ENCODE peak calls at places on chromosomes 7 and 10, in four cellular contexts. V, S, B and H are unnamed samples.

GRCh38 chr7:14095233-14095950 is 105.9 kb upstream of the ETV1 start:
- DNase-seq in V (no peak), S (no peak), B (no peak), H (peak)

GRCh38 chr7:114663502-114663901 is 248.9 kb downstream of the FOXP2 start:
- DNase-seq in V (no peak), S (peak), B (peak), H (no peak)

GRCh38 chr10:124898493-124898892 is 43.4 kb upstream of the ZRANB1 start:
- DNase-seq in V (no peak), S (no peak), B (peak), H (no peak)

GRCh38 chr7:52911795-52912194 is 123.6 kb upstream of the POM121L12 start:
- DNase-seq in V (no peak), S (no peak), B (no peak), H (no peak)

GRCh38 chr7:26040085-26040484 is 111.9 kb upstream of the NFE2L3 start:
- DNase-seq in V (no peak), S (no peak), B (no peak), H (no peak)

GRCh38 chr7:3884543-3884942 is 583.5 kb downstream of the SDK1 start:
- DNase-seq in V (no peak), S (no peak), B (no peak), H (no peak)

GRCh38 chr10:88032566-88032965 is 169.1 kb downstream of the PTEN start:
- DNase-seq in V (no peak), S (no peak), B (no peak), H (no peak)

GRCh38 chr7:45721949-45722598 is 147.9 kb downstream of the ADCY1 start:
- DNase-seq in V (peak), S (no peak), B (no peak), H (no peak)

GRCh38 chr7:149334930-149335329 is 72.9 kb downstream of the ZNF783 start:
- DNase-seq in V (no peak), S (no peak), B (no peak), H (no peak)

GRCh38 chr10:124917939-124918830 is 23.7 kb upstream of the ZRANB1 start:
- DNase-seq in V (no peak), S (no peak), B (no peak), H (no peak)

GRCh38 chr7:139680676-139681462 is 96.9 kb downstream of the HIPK2 start:
- DNase-seq in V (peak), S (peak), B (no peak), H (peak)

GRCh38 chr7:41699532-41699931 is 3.4 kb downstream of the INHBA start:
- DNase-seq in V (no peak), S (no peak), B (no peak), H (no peak)

DNA sequence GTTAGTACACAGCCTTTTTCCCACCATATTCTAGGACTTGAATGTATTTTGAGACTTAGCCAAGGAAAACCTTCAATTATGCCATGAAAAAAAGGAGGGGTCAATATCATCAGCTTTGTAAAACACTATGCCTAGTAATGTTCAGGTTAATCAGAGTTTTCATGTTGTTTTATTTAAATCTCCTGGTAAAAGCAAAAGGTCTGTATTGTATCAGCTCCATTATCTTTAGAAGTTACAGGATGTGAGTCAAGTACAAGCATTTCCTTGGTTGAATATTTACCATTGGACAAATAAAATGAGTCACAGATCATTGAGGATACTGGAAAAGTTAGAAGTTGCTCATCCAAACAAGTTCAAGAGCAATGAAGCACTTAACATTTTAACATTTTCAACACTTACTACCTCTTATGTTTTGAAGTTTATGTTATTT is 89.9 kb upstream of the CAPZA2 start:
- DNase-seq in V (no peak), S (peak), B (peak), H (peak)
- TF ChIP-seq TCF7L2 in V (no peak), S (no peak), B (no peak), H (no peak)

GRCh38 chr7:107212719-107213118 is 43.9 kb downstream of the HBP1 start:
- DNase-seq in V (no peak), S (no peak), B (no peak), H (no peak)
- TF ChIP-seq TCF7L2 in V (no peak), S (no peak), B (no peak), H (no peak)

GRCh38 chr7:80770675-80771081 is 132.2 kb downstream of the CD36 start:
- DNase-seq in V (no peak), S (no peak), B (no peak), H (no peak)
- TF ChIP-seq TCF7L2 in V (no peak), S (no peak), B (no peak), H (no peak)

DNA sequence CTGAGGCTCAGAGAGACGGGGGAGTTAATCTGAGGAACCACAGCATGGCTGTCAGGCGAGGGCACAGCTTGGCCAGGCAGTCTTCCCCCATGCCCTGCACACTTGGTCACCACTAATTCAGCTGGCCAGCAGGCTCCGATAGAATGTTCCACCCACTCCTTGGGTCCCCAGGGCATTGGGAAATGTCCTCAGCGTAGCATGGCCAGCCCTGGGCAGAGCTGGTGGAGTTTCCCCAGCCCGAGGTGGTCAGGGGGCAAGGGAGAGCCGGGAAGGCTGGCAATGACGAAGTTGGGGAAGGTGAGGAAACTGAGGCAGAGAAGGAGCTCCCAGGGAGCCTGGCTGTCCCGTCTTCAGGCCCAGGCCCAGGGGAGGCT is 12.1 kb upstream of the GRIFIN start:
- DNase-seq in V (no peak), S (no peak), B (no peak), H (no peak)
- TF ChIP-seq TCF7L2 in V (no peak), S (no peak), B (no peak), H (no peak)

GRCh38 chr7:77276120-77276519 is 76.5 kb upstream of the FGL2 start:
- DNase-seq in V (no peak), S (no peak), B (no peak), H (no peak)

GRCh38 chr7:77282897-77283296 is 83.3 kb upstream of the FGL2 start:
- DNase-seq in V (no peak), S (no peak), B (no peak), H (no peak)

GRCh38 chr7:77284633-77285032 is 85.0 kb upstream of the FGL2 start:
- DNase-seq in V (no peak), S (no peak), B (no peak), H (no peak)

GRCh38 chr7:77284005-77284404 is 84.4 kb upstream of the FGL2 start:
- DNase-seq in V (no peak), S (no peak), B (no peak), H (no peak)

GRCh38 chr7:77281780-77282478 is 82.3 kb upstream of the FGL2 start:
- DNase-seq in V (no peak), S (no peak), B (no peak), H (no peak)
- TF ChIP-seq TCF7L2 in V (no peak), S (no peak), B (no peak), H (no peak)

GRCh38 chr10:74418285-74418872 is 267.4 kb downstream of the ADK start:
- DNase-seq in V (peak), S (no peak), B (no peak), H (no peak)
- TF ChIP-seq TCF7L2 in V (no peak), S (no peak), B (no peak), H (no peak)

DNA sequence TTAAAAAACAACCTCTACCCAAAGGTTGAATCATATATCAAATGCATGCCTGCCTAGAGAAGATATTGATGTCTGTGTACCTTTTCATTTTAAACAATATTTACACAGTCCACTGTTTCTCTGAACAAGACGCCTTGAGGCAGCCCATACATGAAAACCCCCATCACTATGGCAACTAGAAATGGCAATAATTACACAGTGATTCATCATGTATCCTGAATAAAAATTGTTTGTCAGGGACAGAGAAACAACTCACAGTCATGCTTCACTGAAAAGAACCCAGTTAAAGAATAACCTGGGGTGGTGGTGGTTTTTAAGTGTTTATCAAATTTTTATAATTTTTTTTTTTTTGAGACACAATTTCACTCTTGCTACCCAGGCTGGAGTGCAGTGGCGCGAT is 19.7 kb downstream of the DNAJC12 start:
- DNase-seq in V (no peak), S (no peak), B (peak), H (peak)
- TF ChIP-seq TCF7L2 in V (no peak), S (no peak), B (no peak), H (no peak)

GRCh38 chr7:995571-995970 is 12.6 kb downstream of the CYP2W1 start:
- DNase-seq in V (no peak), S (no peak), B (no peak), H (no peak)
- TF ChIP-seq TCF7L2 in V (no peak), S (no peak), B (no peak), H (no peak)

GRCh38 chr7:29412912-29413311 is 150.7 kb upstream of the PRR15 start:
- DNase-seq in V (no peak), S (no peak), B (peak), H (no peak)

GRCh38 chr7:29410981-29411380 is 152.7 kb upstream of the PRR15 start:
- DNase-seq in V (no peak), S (no peak), B (no peak), H (no peak)

GRCh38 chr7:29414216-29414615 is 149.4 kb upstream of the PRR15 start:
- DNase-seq in V (no peak), S (no peak), B (no peak), H (no peak)

GRCh38 chr7:29415215-29415614 is 148.4 kb upstream of the PRR15 start:
- DNase-seq in V (no peak), S (no peak), B (no peak), H (no peak)

GRCh38 chr7:29413511-29414178 is 150.0 kb upstream of the PRR15 start:
- DNase-seq in V (no peak), S (no peak), B (no peak), H (no peak)
- TF ChIP-seq TCF7L2 in V (no peak), S (no peak), B (no peak), H (no peak)

GRCh38 chr10:554182-554848 is 135.2 kb downstream of the DIP2C start:
- DNase-seq in V (no peak), S (no peak), B (no peak), H (no peak)
- TF ChIP-seq TCF7L2 in V (no peak), S (no peak), B (no peak), H (no peak)